ENCODE peak calls at places on chromosomes 6 and 20, in seven cellular contexts. Q is CD8-positive, alpha-beta T cell; H is HCT116; P is fibroblast of lung; F is IMR-90; D is left lung; U is heart left ventricle. E is an unnamed sample.

GRCh38 chr6:14282854-14283505 is 165.4 kb downstream of the CD83 start:
- DNase-seq in Q (no peak), H (no peak), P (no peak), F (no peak), D (no peak), U (no peak), E (no peak)

GRCh38 chr6:70281923-70282902 is 20.7 kb downstream of the COL9A1 start:
- DNase-seq in Q (no peak), H (no peak), P (no peak), F (no peak), D (no peak), U (peak; percentile 65), E (no peak)

GRCh38 chr20:3250091-3250504 is 11.1 kb upstream of the SLC4A11 start:
- DNase-seq in Q (no peak), H (no peak), P (no peak), F (no peak), D (no peak), U (no peak), E (no peak)

GRCh38 chr20:38748863-38749153 is 548 bp downstream of the ACTR5 start:
- DNase-seq in Q (peak; percentile 31), H (peak; percentile 22), P (no peak), F (no peak), D (no peak), U (no peak), E (peak; percentile 53)

GRCh38 chr20:33262658-33263065 is 20.4 kb upstream of the BPIFB1 start:
- DNase-seq in Q (no peak), H (peak; percentile 62), P (peak; percentile 54), F (peak; percentile 53), D (no peak), U (no peak), E (no peak)

GRCh38 chr20:47748851-47749250 is 36.4 kb downstream of the SULF2 start:
- DNase-seq in Q (no peak), H (no peak), P (no peak), F (no peak), D (no peak), U (no peak), E (no peak)

GRCh38 chr6:155561262-155561970 is 105.8 kb upstream of the NOX3 start:
- DNase-seq in Q (no peak), H (no peak), P (peak; percentile 59), F (peak; percentile 68), D (no peak), U (no peak), E (no peak)

GRCh38 chr6:52162940-52163908 is 23.0 kb upstream of the IL17A start:
- DNase-seq in Q (no peak), H (peak; percentile 54), P (peak; percentile 40), F (peak; percentile 30), D (no peak), U (no peak), E (peak; percentile 44)

DNA sequence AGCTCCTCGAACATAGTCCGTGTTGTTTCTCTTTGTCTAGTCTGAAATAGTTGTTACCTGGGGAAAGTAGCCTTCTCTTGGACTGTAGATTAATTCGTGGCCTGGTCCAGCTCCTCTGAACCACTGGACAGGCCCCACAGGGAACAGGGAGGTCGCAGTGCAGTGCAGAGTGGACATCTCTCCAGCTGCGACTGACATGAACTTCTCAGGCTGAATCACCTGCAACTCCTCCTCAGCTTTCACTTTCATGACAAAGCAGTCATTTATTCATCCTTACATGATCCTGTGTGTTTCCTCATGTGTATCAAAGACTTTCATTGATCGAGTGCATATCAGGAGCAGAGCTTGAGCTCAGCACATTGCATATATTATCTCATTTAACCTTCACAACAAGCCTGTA is 19.1 kb upstream of the SIRPG start:
- DNase-seq in Q (no peak), H (no peak), P (no peak), F (no peak), D (no peak), U (no peak), E (no peak)
- H3K4me1 ChIP-seq in Q (peaks cover 94% of the 10 kb centered on the region), H (no peaks in the 10 kb centered on the region), P (no peaks in the 10 kb centered on the region), F (no peaks in the 10 kb centered on the region), D (no peaks in the 10 kb centered on the region), U (no peaks in the 10 kb centered on the region), E (no peaks in the 10 kb centered on the region)

GRCh38 chr6:149897015-149897697 is 757 bp downstream of the RAET1E start:
- DNase-seq in Q (no peak), H (peak; percentile 23), P (peak; percentile 97), F (peak; percentile 92), D (peak; percentile 72), U (peak; percentile 83), E (no peak)

GRCh38 chr6:149898966-149899365 is 1.1 kb upstream of the RAET1E start:
- DNase-seq in Q (no peak), H (no peak), P (no peak), F (no peak), D (no peak), U (no peak), E (no peak)

GRCh38 chr6:149896491-149896890 is 1.4 kb downstream of the RAET1E start:
- DNase-seq in Q (no peak), H (no peak), P (no peak), F (peak; percentile 52), D (no peak), U (no peak), E (peak; percentile 42)

GRCh38 chr6:149899486-149899885 is 1.6 kb upstream of the RAET1E start:
- DNase-seq in Q (no peak), H (no peak), P (no peak), F (no peak), D (no peak), U (no peak), E (no peak)

DNA sequence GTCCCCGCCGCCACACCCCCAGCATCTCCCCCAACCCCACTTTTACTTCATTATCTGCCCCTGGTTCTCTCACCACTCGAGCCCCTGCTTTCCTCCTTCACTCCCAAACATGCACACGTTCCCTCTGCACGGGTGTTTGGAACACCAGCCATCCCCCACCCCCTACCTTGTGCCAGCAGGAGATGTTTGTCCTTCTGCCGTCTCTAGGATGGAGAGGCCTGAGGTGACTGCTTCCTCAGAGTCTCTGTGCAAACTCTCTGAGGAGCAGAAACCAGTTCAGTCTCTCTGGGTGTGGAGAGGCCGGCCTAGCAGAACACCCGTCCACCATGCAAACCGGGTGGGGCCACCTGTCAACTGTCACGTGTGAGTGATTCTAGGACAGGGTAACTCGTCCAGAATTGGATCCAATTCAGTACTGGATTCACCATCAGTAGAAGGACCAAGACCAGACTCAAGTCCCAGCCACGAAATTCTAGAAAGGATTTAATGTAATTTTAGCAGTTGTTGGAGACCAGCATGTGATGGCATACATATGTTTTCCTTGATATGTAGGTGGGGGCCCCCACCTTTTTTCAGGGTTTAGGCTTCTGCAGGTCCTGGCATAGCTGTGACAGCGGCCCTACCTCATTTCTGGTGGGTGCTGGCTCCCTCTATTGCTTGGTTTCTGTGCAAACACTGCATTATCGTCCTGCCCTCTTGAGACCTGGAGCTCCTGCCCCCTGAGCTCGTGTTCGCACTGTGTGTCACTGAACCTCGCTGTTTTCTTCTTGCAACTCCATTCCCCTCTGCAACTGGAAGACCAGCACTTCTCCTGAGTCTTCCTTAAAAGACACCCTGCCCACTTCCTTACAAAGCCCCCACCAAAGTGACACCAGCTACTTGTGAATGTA is at the start of gene RAET1E:
- DNase-seq in Q (no peak), H (no peak), P (no peak), F (no peak), D (no peak), U (no peak), E (no peak)
- TF ChIP-seq CTCF in Q (no peak), H (peak; percentile 21), P (no peak), F (peak; percentile 11), D (no peak), U (no peak), E (peak; percentile 41)

GRCh38 chr20:23634985-23635767 is 2.6 kb downstream of the CST3 start:
- DNase-seq in Q (no peak), H (no peak), P (no peak), F (no peak), D (no peak), U (no peak), E (no peak)

GRCh38 chr20:23632711-23633573 is 4.8 kb downstream of the CST3 start:
- DNase-seq in Q (no peak), H (no peak), P (no peak), F (no peak), D (no peak), U (no peak), E (no peak)

GRCh38 chr20:23631981-23632710 is 5.6 kb downstream of the CST3 start:
- DNase-seq in Q (no peak), H (no peak), P (no peak), F (no peak), D (peak; percentile 67), U (peak; percentile 76), E (no peak)

GRCh38 chr20:23636182-23636907 is 1.4 kb downstream of the CST3 start:
- DNase-seq in Q (no peak), H (no peak), P (no peak), F (no peak), D (no peak), U (peak; percentile 60), E (no peak)

GRCh38 chr20:23634044-23634801 is 3.5 kb downstream of the CST3 start:
- DNase-seq in Q (no peak), H (no peak), P (no peak), F (no peak), D (no peak), U (no peak), E (no peak)
- H3K27ac ChIP-seq in Q (no peak overlapping the region), H (no peak overlapping the region), P (no peak overlapping the region), F (no peak overlapping the region), D (no peak overlapping the region), U (peak overlapping the region; percentile 25), E (no peak overlapping the region)

GRCh38 chr20:25038591-25039015 is 19.3 kb downstream of the ACSS1 start:
- DNase-seq in Q (no peak), H (no peak), P (no peak), F (no peak), D (no peak), U (no peak), E (no peak)
- H3K4me1 ChIP-seq in Q (peaks cover 75% of the 10 kb centered on the region), H (no peaks in the 10 kb centered on the region), P (peaks cover 10% of the 10 kb centered on the region), F (peaks cover 7% of the 10 kb centered on the region), D (peaks cover 55% of the 10 kb centered on the region), U (peaks cover 89% of the 10 kb centered on the region), E (no peaks in the 10 kb centered on the region)

GRCh38 chr6:161554883-161555282 is 281.0 kb upstream of the AGPAT4 start:
- DNase-seq in Q (no peak), H (no peak), P (peak; percentile 1), F (no peak), D (no peak), U (no peak), E (no peak)

GRCh38 chr6:161561938-161562337 is 288.1 kb upstream of the AGPAT4 start:
- DNase-seq in Q (no peak), H (no peak), P (no peak), F (no peak), D (no peak), U (no peak), E (no peak)

GRCh38 chr6:161557333-161558107 is 283.7 kb upstream of the AGPAT4 start:
- DNase-seq in Q (no peak), H (no peak), P (no peak), F (no peak), D (no peak), U (no peak), E (no peak)
- TF ChIP-seq CTCF in Q (no peak), H (peak; percentile 13), P (no peak), F (no peak), D (no peak), U (no peak), E (peak; percentile 31)

E was measured in foreskin keratinocyte.